ENCODE peak calls at places on chromosomes 12 and 14, in six cellular contexts. Z, E, R, C, I and Y are unnamed samples.

GRCh38 chr14:101843665-101844064 is 82.2 kb downstream of the PPP2R5C start:
- DNase-seq in R (no peak), E (peak), I (no peak), C (peak), Z (no peak), Y (no peak)

GRCh38 chr12:82524020-82524419 is 162.7 kb upstream of the TMTC2 start:
- DNase-seq in I (no peak), E (no peak), C (peak), Z (no peak), R (no peak), Y (no peak)

GRCh38 chr12:12466157-12466556 is 96.5 kb downstream of the DUSP16 start:
- DNase-seq in C (no peak), Z (no peak), R (no peak), E (no peak), I (no peak), Y (no peak)

GRCh38 chr12:64633940-64634337 is 23.6 kb downstream of the RASSF3 start:
- DNase-seq in R (no peak), E (peak), Z (peak), I (no peak), C (peak), Y (no peak)

GRCh38 chr14:100025111-100025510 is 40.1 kb upstream of the EVL start:
- DNase-seq in Z (peak), E (peak), C (peak), R (no peak), I (no peak), Y (no peak)

GRCh38 chr12:69309461-69309860 is 38.7 kb upstream of the LYZ start:
- DNase-seq in I (no peak), Z (no peak), C (no peak), R (no peak), E (no peak), Y (no peak)

GRCh38 chr12:5661820-5662219 is 229.9 kb downstream of the NTF3 start:
- DNase-seq in R (no peak), E (peak), I (no peak), Z (no peak), C (no peak), Y (no peak)

GRCh38 chr14:99093532-99094517 is 178.2 kb downstream of the BCL11B start:
- DNase-seq in Z (no peak), C (no peak), R (peak), I (no peak), E (no peak), Y (peak)

GRCh38 chr14:50823763-50824636 is 7.0 kb downstream of the NIN start:
- DNase-seq in Z (peak), R (no peak), C (no peak), I (no peak), E (no peak), Y (peak)

GRCh38 chr14:56774503-56774902 is 35.8 kb downstream of the OTX2 start:
- DNase-seq in I (no peak), C (no peak), R (no peak), Z (no peak), E (no peak), Y (no peak)

GRCh38 chr12:80847575-80847974 is 90.2 kb downstream of the LIN7A start:
- DNase-seq in E (no peak), R (no peak), C (no peak), I (no peak), Z (no peak), Y (no peak)

GRCh38 chr14:50773632-50774541 is 57.1 kb downstream of the NIN start:
- DNase-seq in C (peak), E (peak), R (peak), I (peak), Z (peak), Y (no peak)

GRCh38 chr12:56724660-56724988 is 475 bp downstream of the NACA start:
- DNase-seq in E (no peak), R (no peak), I (peak), Z (no peak), C (no peak), Y (no peak)

GRCh38 chr14:103908580-103908979 is 19.7 kb upstream of the TDRD9 start:
- DNase-seq in E (no peak), Z (no peak), R (no peak), I (no peak), C (no peak), Y (no peak)

GRCh38 chr12:123873795-123874194 is 98.8 kb downstream of the CCDC92 start:
- DNase-seq in C (no peak), R (no peak), I (no peak), E (no peak), Z (no peak), Y (no peak)

GRCh38 chr12:71938728-71939385 is at the start of gene TPH2:
- DNase-seq in C (peak), R (peak), E (peak), I (no peak), Z (peak), Y (no peak)

GRCh38 chr12:67925077-67925476 is 64.2 kb upstream of the IFNG-AS1 start:
- DNase-seq in I (no peak), E (no peak), Z (peak), R (no peak), C (no peak), Y (no peak)

GRCh38 chr14:69077841-69078240 is 75.1 kb downstream of the DCAF5 start:
- DNase-seq in I (no peak), Z (no peak), E (no peak), C (peak), R (no peak), Y (no peak)

GRCh38 chr12:117561990-117562389 is 200.6 kb upstream of the NOS1 start:
- DNase-seq in Z (no peak), R (no peak), E (no peak), I (no peak), C (no peak), Y (no peak)

GRCh38 chr14:76755610-76756390 is 5.5 kb upstream of the VASH1 start:
- DNase-seq in Z (no peak), C (no peak), E (no peak), R (no peak), I (no peak), Y (no peak)

GRCh38 chr14:103526247-103526913 is 2.6 kb upstream of the TRMT61A start:
- DNase-seq in R (no peak), I (no peak), E (peak), Z (no peak), C (no peak), Y (no peak)

GRCh38 chr12:109547286-109547685 is 26.0 kb downstream of the MMAB start:
- DNase-seq in R (no peak), E (no peak), Z (no peak), I (no peak), C (no peak), Y (no peak)

GRCh38 chr12:8590842-8591545 is 21.7 kb downstream of the AICDA start:
- DNase-seq in Z (no peak), E (no peak), I (no peak), C (no peak), R (no peak), Y (no peak)

GRCh38 chr12:79331870-79332269 is 358.9 kb downstream of the PAWR start:
- DNase-seq in R (no peak), I (no peak), E (no peak), Z (no peak), C (no peak), Y (no peak)

GRCh38 chr14:84885061-84885460 is 644.9 kb upstream of the FLRT2 start:
- DNase-seq in C (no peak), Z (no peak), R (no peak), E (no peak), I (no peak), Y (no peak)

GRCh38 chr14:35355981-35356839 is 48.3 kb downstream of the NFKBIA start:
- DNase-seq in Z (no peak), I (no peak), R (no peak), E (peak), C (peak), Y (no peak)

GRCh38 chr14:97866664-97867063 is 1069.5 kb downstream of the VRK1 start:
- DNase-seq in C (no peak), I (no peak), E (no peak), Z (no peak), R (no peak), Y (no peak)

GRCh38 chr14:89625208-89625987 is 208.4 kb upstream of the FOXN3 start:
- DNase-seq in E (no peak), C (no peak), I (no peak), Z (no peak), R (no peak), Y (no peak)

GRCh38 chr12:122336015-122336946 is 70.0 kb upstream of the VPS33A start:
- DNase-seq in R (peak), C (peak), E (peak), Z (no peak), I (no peak), Y (no peak)

GRCh38 chr12:104522985-104523719 is 66.4 kb downstream of the CHST11 start:
- DNase-seq in I (no peak), C (no peak), Z (no peak), E (no peak), R (no peak), Y (no peak)

GRCh38 chr14:55191101-55191880 is at the start of gene DLGAP5:
- DNase-seq in R (peak), E (peak), C (peak), Z (peak), I (peak), Y (peak)

GRCh38 chr12:65845751-65846537 is 21.7 kb downstream of the HMGA2 start:
- DNase-seq in I (no peak), E (no peak), R (peak), C (no peak), Z (no peak), Y (no peak)

GRCh38 chr12:80745851-80746250 is 29.1 kb downstream of the MYF5 start:
- DNase-seq in R (no peak), I (no peak), C (no peak), Z (no peak), E (no peak), Y (no peak)

GRCh38 chr12:107362960-107363359 is 269.6 kb upstream of the CRY1 start:
- DNase-seq in Z (no peak), I (no peak), R (no peak), C (no peak), E (no peak), Y (no peak)

GRCh38 chr14:73823339-73823885 is 28.2 kb upstream of the PTGR2 start:
- DNase-seq in I (no peak), E (no peak), Z (no peak), R (no peak), C (no peak), Y (no peak)

GRCh38 chr14:73824116-73824515 is 27.5 kb upstream of the PTGR2 start:
- DNase-seq in Z (no peak), I (no peak), R (no peak), C (no peak), E (no peak), Y (no peak)

GRCh38 chr14:73824536-73824935 is 27.1 kb upstream of the PTGR2 start:
- DNase-seq in C (no peak), Z (no peak), E (no peak), I (no peak), R (no peak), Y (no peak)

GRCh38 chr14:73829526-73830431 is 21.9 kb upstream of the PTGR2 start:
- DNase-seq in I (peak), E (no peak), C (peak), R (no peak), Z (no peak), Y (no peak)

DNA sequence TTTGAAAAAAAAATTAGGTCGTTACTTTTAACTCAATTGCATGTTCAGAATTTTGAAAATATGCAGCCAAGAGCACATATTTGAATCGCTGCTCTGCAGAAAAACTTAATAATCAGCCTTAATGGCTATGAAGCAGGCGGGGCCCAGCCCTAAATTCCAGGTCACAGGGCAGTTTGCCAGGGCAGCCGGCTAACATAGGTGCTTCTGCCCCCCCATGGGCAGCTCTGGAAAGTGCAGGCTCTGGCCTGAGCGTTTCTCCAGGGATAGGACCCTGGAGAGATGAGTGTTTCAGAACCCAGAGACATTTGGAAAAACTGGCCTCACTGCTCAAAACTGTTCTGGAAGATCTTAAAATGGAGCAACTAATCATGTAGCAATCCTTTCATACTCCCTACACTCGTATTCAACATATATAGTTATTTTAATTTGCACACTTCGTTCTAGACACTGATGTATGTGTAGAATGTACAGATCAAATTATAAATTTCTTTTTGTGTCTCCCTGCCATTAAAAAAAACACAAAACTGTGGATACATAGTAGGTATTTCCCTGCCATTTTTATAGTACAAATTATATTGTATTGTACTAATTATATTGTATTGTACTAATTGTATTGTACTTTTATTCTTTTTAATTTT is 26.0 kb upstream of the PTGR2 start:
- DNase-seq in R (peak), I (peak), Z (peak), C (peak), E (peak), Y (peak)
- TF ChIP-seq EP300 in R (no peak), I (peak), Z (no peak), C (no peak), E (no peak), Y (no peak)

DNA sequence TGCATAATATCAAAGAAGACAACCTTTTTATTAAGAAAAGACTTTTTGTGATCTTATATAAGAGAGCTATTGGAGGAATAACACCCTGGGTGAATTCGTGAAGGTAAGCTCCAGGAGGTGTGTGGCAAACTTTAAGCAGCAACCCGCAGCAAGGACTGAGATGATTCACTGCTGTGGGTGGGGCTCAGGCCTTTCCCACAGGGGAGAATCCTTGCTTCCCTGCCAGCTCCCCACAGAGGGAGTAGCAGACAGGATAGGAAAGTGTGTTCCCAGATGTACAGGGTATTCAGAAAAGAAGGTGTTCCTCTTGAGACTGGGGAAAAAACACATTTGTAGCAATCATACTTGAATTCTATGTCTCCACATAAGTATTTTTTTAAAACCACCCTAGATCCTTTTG is 9.2 kb downstream of the NDUFA12 start:
- DNase-seq in E (no peak), Z (no peak), R (no peak), I (no peak), C (peak), Y (no peak)
- TF ChIP-seq EP300 in E (no peak), Z (no peak), R (no peak), I (no peak), C (no peak), Y (no peak)

DNA sequence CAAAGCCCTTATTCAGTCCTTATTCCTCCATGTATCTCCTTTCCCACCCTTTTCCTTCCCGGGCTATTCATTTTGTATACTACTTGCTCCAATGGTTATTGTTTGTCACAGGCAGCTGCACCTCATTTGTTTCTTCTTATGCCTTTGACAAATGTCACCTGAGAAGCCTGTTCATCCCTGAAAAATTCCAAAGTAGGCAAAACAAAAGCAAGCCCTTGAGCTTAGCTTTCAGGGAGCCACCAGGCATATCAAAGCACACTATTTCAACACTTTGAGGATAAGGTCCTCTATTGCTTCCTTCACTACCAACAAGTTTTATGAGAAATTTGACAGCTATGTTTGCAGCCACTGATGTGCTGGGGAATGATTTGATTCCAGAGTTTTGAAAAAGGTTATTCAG is 738.7 kb upstream of the LMO3 start:
- DNase-seq in Z (no peak), R (no peak), C (no peak), E (no peak), I (no peak), Y (no peak)
- TF ChIP-seq EP300 in Z (no peak), R (no peak), C (no peak), E (no peak), I (no peak), Y (no peak)

GRCh38 chr14:93533864-93534263 is 103.1 kb downstream of the UNC79 start:
- DNase-seq in I (no peak), E (no peak), R (no peak), Z (no peak), C (no peak), Y (no peak)

GRCh38 chr14:93536945-93537344 is 106.2 kb downstream of the UNC79 start:
- DNase-seq in E (no peak), I (no peak), C (peak), Z (no peak), R (peak), Y (no peak)

GRCh38 chr14:93538411-93538810 is 107.7 kb downstream of the UNC79 start:
- DNase-seq in Z (no peak), E (no peak), I (no peak), R (peak), C (peak), Y (no peak)

GRCh38 chr14:93540235-93540634 is 109.5 kb downstream of the UNC79 start:
- DNase-seq in R (no peak), C (no peak), E (no peak), Z (no peak), I (no peak), Y (no peak)

DNA sequence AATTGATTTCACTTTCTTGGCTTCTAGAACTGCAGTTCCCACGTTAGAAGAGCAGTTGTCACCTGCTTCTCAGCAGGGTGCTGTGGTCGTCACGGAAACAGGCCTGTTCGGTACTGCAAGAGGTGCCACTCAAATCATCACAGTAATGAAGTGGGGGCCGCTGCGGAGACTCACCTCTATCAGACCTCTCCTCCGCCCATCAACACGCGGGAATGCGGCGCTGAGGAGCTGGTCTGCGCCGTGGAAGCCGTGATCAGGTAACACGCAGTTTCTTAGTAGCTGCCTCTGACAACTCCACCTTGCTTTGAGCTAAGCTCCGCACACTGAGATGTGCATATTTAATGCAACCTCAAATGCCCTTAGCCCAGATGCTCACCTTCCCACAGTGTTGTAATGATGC is 107.2 kb downstream of the UNC79 start:
- DNase-seq in C (no peak), R (peak), Z (no peak), E (no peak), I (no peak), Y (no peak)
- TF ChIP-seq EP300 in C (no peak), R (no peak), Z (no peak), E (no peak), I (no peak), Y (no peak)

GRCh38 chr12:115817399-115817798 is 460.1 kb downstream of the MED13L start:
- DNase-seq in E (no peak), Z (no peak), R (no peak), I (no peak), C (peak), Y (no peak)
- TF ChIP-seq EP300 in E (no peak), Z (no peak), R (no peak), I (no peak), C (no peak), Y (no peak)

DNA sequence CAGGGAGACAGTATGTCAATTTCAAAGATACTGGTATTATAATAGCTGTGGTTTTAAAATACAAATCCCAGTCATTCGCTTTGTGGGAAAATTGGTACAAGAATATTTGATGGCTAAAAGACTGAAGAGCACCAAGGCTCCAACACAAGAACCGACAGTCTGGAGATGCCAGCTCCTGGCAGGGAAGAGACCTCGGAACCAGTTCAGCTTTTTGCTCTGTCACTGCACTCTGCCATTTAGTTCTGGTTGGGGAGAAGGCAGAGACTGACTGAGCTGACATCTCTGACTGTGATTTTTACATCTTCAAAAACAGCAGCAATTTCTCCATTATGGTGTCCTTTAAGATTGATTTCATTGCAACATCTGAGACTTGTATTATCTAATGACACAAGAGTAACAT is 61.9 kb downstream of the ST8SIA1 start:
- DNase-seq in Z (no peak), I (no peak), C (no peak), E (no peak), R (no peak), Y (no peak)
- TF ChIP-seq EP300 in Z (no peak), I (no peak), C (no peak), E (no peak), R (no peak), Y (no peak)

DNA sequence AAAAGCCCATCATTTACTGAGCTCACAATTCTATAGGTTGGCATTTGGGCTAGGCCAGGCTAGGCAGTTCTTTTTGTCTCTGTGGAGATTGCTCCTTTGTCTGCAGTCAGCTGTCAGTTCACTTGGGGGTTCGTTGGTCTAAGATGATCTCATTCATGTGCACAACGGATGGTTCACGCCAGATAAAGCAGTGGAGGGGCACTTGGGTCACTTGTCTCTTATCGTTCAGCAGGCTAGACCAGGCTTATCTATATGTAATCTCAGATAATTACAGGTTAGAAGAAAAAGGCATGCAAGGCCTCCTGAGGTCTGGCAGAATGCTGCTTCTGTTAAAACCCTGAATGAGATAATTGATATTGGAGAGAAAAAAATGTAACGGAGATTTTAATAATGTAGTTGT is 119.0 kb upstream of the ATP2B1 start:
- DNase-seq in I (no peak), E (no peak), R (no peak), C (no peak), Z (no peak), Y (no peak)
- TF ChIP-seq EP300 in I (no peak), E (no peak), R (no peak), C (no peak), Z (no peak), Y (no peak)